ENCODE peak calls at places on chromosomes 1 and 21, in four cellular contexts. One of them, this sample, is unnamed. For H3K27me3, the result is how much of the 10 kb centered on the place peaks cover.

GRCh38 chr1:229238674-229239415 is 32.1 kb upstream of the RAB4A start:
- DNase-seq in breast epithelium: peak
- DNase-seq in sigmoid colon: no peak
- DNase-seq in MG63: peak
- DNase-seq in this sample: peak

GRCh38 chr1:43372172-43372571 is 4.4 kb upstream of the ELOVL1 start:
- DNase-seq in breast epithelium: no peak
- DNase-seq in sigmoid colon: no peak
- DNase-seq in MG63: no peak
- DNase-seq in this sample: no peak

GRCh38 chr1:154198756-154199562 is 7.1 kb upstream of the TPM3 start:
- DNase-seq in breast epithelium: no peak
- DNase-seq in sigmoid colon: no peak
- DNase-seq in MG63: peak
- DNase-seq in this sample: peak

GRCh38 chr1:205588691-205589445 is 42.9 kb downstream of the ELK4 start:
- DNase-seq in breast epithelium: no peak
- DNase-seq in sigmoid colon: peak
- DNase-seq in MG63: peak
- DNase-seq in this sample: peak

GRCh38 chr1:229171934-229172333 is 99.0 kb upstream of the RAB4A start:
- DNase-seq in breast epithelium: peak
- DNase-seq in sigmoid colon: no peak
- DNase-seq in MG63: no peak
- DNase-seq in this sample: no peak

GRCh38 chr1:178612261-178612660 is 99.4 kb downstream of the TEX35 start:
- DNase-seq in breast epithelium: no peak
- DNase-seq in sigmoid colon: no peak
- DNase-seq in MG63: no peak
- DNase-seq in this sample: peak

GRCh38 chr1:161946071-161946987 is 77.3 kb downstream of the OLFML2B start:
- DNase-seq in breast epithelium: no peak
- DNase-seq in sigmoid colon: no peak
- DNase-seq in MG63: no peak
- DNase-seq in this sample: peak

GRCh38 chr1:241610056-241610815 is 29.9 kb downstream of the CHML start:
- DNase-seq in breast epithelium: no peak
- DNase-seq in sigmoid colon: no peak
- DNase-seq in MG63: peak
- DNase-seq in this sample: peak

GRCh38 chr1:52348704-52349301 is 17.2 kb downstream of the CC2D1B start:
- DNase-seq in breast epithelium: peak
- DNase-seq in sigmoid colon: no peak
- DNase-seq in MG63: peak
- DNase-seq in this sample: peak

GRCh38 chr1:14929547-14930223 is 223.9 kb upstream of the TMEM51 start:
- DNase-seq in breast epithelium: no peak
- DNase-seq in sigmoid colon: no peak
- DNase-seq in MG63: peak
- DNase-seq in this sample: peak

GRCh38 chr1:238060046-238060445 is 169.3 kb upstream of the ZP4 start:
- DNase-seq in breast epithelium: no peak
- DNase-seq in sigmoid colon: no peak
- DNase-seq in MG63: no peak
- DNase-seq in this sample: no peak

GRCh38 chr1:207430602-207431001 is 23.5 kb upstream of the CR2 start:
- DNase-seq in breast epithelium: no peak
- DNase-seq in sigmoid colon: no peak
- DNase-seq in MG63: no peak
- DNase-seq in this sample: no peak

GRCh38 chr21:32190491-32191144 is 88.2 kb downstream of the MIS18A start:
- DNase-seq in breast epithelium: no peak
- DNase-seq in sigmoid colon: no peak
- DNase-seq in MG63: no peak
- DNase-seq in this sample: no peak
- H3K27me3 ChIP-seq in breast epithelium: under half
- H3K27me3 ChIP-seq in sigmoid colon: under half
- H3K27me3 ChIP-seq in MG63: under half
- H3K27me3 ChIP-seq in this sample: under half

GRCh38 chr21:44692798-44693512 is 4.0 kb upstream of the KRTAP10-12 start:
- DNase-seq in breast epithelium: no peak
- DNase-seq in sigmoid colon: no peak
- DNase-seq in MG63: no peak
- DNase-seq in this sample: no peak
- H3K27me3 ChIP-seq in breast epithelium: under half
- H3K27me3 ChIP-seq in sigmoid colon: under half
- H3K27me3 ChIP-seq in MG63: under half
- H3K27me3 ChIP-seq in this sample: under half

GRCh38 chr21:43282358-43283120 is 113.7 kb downstream of the CRYAA start:
- DNase-seq in breast epithelium: no peak
- DNase-seq in sigmoid colon: no peak
- DNase-seq in MG63: no peak
- DNase-seq in this sample: no peak

GRCh38 chr21:43279578-43279894 is 110.7 kb downstream of the CRYAA start:
- DNase-seq in breast epithelium: no peak
- DNase-seq in sigmoid colon: no peak
- DNase-seq in MG63: no peak
- DNase-seq in this sample: no peak

GRCh38 chr21:43278766-43279577 is 110.2 kb downstream of the CRYAA start:
- DNase-seq in breast epithelium: no peak
- DNase-seq in sigmoid colon: no peak
- DNase-seq in MG63: no peak
- DNase-seq in this sample: no peak

GRCh38 chr21:43281661-43282357 is 113.0 kb downstream of the CRYAA start:
- DNase-seq in breast epithelium: no peak
- DNase-seq in sigmoid colon: no peak
- DNase-seq in MG63: no peak
- DNase-seq in this sample: no peak

GRCh38 chr21:43280949-43281633 is 112.3 kb downstream of the CRYAA start:
- DNase-seq in breast epithelium: no peak
- DNase-seq in sigmoid colon: no peak
- DNase-seq in MG63: no peak
- DNase-seq in this sample: no peak
- H3K27me3 ChIP-seq in breast epithelium: under half
- H3K27me3 ChIP-seq in sigmoid colon: under half
- H3K27me3 ChIP-seq in MG63: under half
- H3K27me3 ChIP-seq in this sample: under half

GRCh38 chr1:13901041-13901440 is 201.1 kb downstream of the PRDM2 start:
- DNase-seq in breast epithelium: no peak
- DNase-seq in sigmoid colon: no peak
- DNase-seq in MG63: no peak
- DNase-seq in this sample: no peak

GRCh38 chr1:13899856-13900255 is 199.9 kb downstream of the PRDM2 start:
- DNase-seq in breast epithelium: no peak
- DNase-seq in sigmoid colon: no peak
- DNase-seq in MG63: peak
- DNase-seq in this sample: no peak

GRCh38 chr1:13900583-13900982 is 200.6 kb downstream of the PRDM2 start:
- DNase-seq in breast epithelium: no peak
- DNase-seq in sigmoid colon: no peak
- DNase-seq in MG63: no peak
- DNase-seq in this sample: no peak

GRCh38 chr1:13896932-13897331 is 196.9 kb downstream of the PRDM2 start:
- DNase-seq in breast epithelium: no peak
- DNase-seq in sigmoid colon: no peak
- DNase-seq in MG63: no peak
- DNase-seq in this sample: no peak

DNA sequence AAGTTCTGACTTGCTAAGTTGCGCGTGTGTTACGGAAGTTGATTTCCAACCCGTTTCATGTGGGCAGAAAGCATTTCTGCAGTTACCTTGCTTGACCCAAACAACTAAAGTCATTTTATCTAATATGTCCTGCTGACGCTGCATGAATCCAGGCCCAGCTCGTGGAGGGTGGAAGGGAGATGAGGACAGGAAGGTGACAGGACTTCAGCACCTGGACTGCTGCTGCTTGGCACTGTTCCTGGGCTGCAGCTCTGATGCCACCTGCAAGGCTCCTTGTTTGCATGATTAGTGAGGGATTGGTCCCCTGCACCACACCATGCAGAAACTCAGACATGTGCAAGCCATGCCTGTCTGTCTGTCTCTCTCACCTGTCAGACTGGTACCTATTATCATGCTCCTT is 198.4 kb downstream of the PRDM2 start:
- DNase-seq in breast epithelium: no peak
- DNase-seq in sigmoid colon: no peak
- DNase-seq in MG63: no peak
- DNase-seq in this sample: no peak
- H3K27me3 ChIP-seq in breast epithelium: under half
- H3K27me3 ChIP-seq in sigmoid colon: under half
- H3K27me3 ChIP-seq in MG63: under half
- H3K27me3 ChIP-seq in this sample: under half

GRCh38 chr1:22613226-22613918 is 23.1 kb upstream of the C1QA start:
- DNase-seq in breast epithelium: no peak
- DNase-seq in sigmoid colon: no peak
- DNase-seq in MG63: no peak
- DNase-seq in this sample: no peak

GRCh38 chr1:22616571-22616970 is 19.9 kb upstream of the C1QA start:
- DNase-seq in breast epithelium: no peak
- DNase-seq in sigmoid colon: no peak
- DNase-seq in MG63: no peak
- DNase-seq in this sample: no peak

GRCh38 chr1:22612657-22613056 is 23.8 kb upstream of the C1QA start:
- DNase-seq in breast epithelium: no peak
- DNase-seq in sigmoid colon: no peak
- DNase-seq in MG63: no peak
- DNase-seq in this sample: no peak

GRCh38 chr1:22611530-22611947 is 24.9 kb upstream of the C1QA start:
- DNase-seq in breast epithelium: no peak
- DNase-seq in sigmoid colon: no peak
- DNase-seq in MG63: peak
- DNase-seq in this sample: peak

DNA sequence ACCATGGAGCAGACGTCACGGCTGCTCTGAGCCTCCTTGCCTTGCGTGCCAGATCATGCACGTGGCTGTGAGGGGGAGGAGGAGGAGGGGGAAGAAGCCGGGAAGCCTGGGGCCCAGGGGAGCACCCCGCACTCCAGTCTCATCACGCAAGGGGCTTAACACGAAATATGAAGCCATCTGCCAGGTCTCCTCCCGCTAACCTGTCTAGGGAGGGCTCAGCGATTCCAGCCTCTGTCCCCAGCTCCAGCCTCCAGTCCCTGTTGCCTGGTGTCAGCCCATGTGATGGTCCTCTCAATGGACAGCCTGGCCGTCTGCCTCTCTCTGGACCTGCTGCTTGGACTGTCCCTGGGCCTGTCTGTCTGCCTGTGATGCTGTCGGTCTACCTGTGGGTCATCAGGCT is 22.5 kb upstream of the C1QA start:
- DNase-seq in breast epithelium: no peak
- DNase-seq in sigmoid colon: no peak
- DNase-seq in MG63: no peak
- DNase-seq in this sample: no peak
- H3K27me3 ChIP-seq in breast epithelium: half or more
- H3K27me3 ChIP-seq in sigmoid colon: under half
- H3K27me3 ChIP-seq in MG63: half or more
- H3K27me3 ChIP-seq in this sample: under half

GRCh38 chr1:3555131-3555920 is 56.0 kb downstream of the MEGF6 start:
- DNase-seq in breast epithelium: no peak
- DNase-seq in sigmoid colon: no peak
- DNase-seq in MG63: peak
- DNase-seq in this sample: no peak
- H3K27me3 ChIP-seq in breast epithelium: under half
- H3K27me3 ChIP-seq in sigmoid colon: under half
- H3K27me3 ChIP-seq in MG63: under half
- H3K27me3 ChIP-seq in this sample: under half

GRCh38 chr21:21175798-21176334 is 177.7 kb downstream of the NCAM2 start:
- DNase-seq in breast epithelium: no peak
- DNase-seq in sigmoid colon: no peak
- DNase-seq in MG63: no peak
- DNase-seq in this sample: no peak
- H3K27me3 ChIP-seq in breast epithelium: under half
- H3K27me3 ChIP-seq in sigmoid colon: under half
- H3K27me3 ChIP-seq in MG63: under half
- H3K27me3 ChIP-seq in this sample: under half

GRCh38 chr1:7591565-7591964 is 179.5 kb upstream of the VAMP3 start:
- DNase-seq in breast epithelium: no peak
- DNase-seq in sigmoid colon: peak
- DNase-seq in MG63: no peak
- DNase-seq in this sample: no peak
- H3K27me3 ChIP-seq in breast epithelium: under half
- H3K27me3 ChIP-seq in sigmoid colon: under half
- H3K27me3 ChIP-seq in MG63: under half
- H3K27me3 ChIP-seq in this sample: under half

GRCh38 chr21:44985441-44986401 is 45.9 kb downstream of the SLX9 start:
- DNase-seq in breast epithelium: no peak
- DNase-seq in sigmoid colon: peak
- DNase-seq in MG63: peak
- DNase-seq in this sample: no peak
- H3K27me3 ChIP-seq in breast epithelium: under half
- H3K27me3 ChIP-seq in sigmoid colon: under half
- H3K27me3 ChIP-seq in MG63: under half
- H3K27me3 ChIP-seq in this sample: under half

This sample was measured in fibroblast of lung.